ENCODE peak calls at places on chromosomes 2 and 18, in seven cellular contexts. Q is OCI-LY7, R is mammary epithelial cell, J is heart right ventricle, P is fibroblast of the aortic adventitia, V is kidney, G is NB4. C is an unnamed sample.
A peak's percentile ranks its signal among the peaks of the same experiment; 100 is the strongest.

GRCh38 chr18:47594063-47594462 is 336.4 kb downstream of the SMAD2 start:
- DNase-seq in G (no peak), Q (no peak), V (no peak), P (no peak), R (no peak), J (no peak), C (no peak)

GRCh38 chr2:150630587-150631235 is 143.2 kb upstream of the RND3 start:
- DNase-seq in J (no peak), R (no peak), G (no peak), V (no peak), P (peak; percentile 76), Q (no peak), C (no peak)

GRCh38 chr2:237547841-237548416 is 18.4 kb upstream of the PRLH start:
- DNase-seq in P (no peak), G (no peak), Q (no peak), R (no peak), J (no peak), V (peak; percentile 66), C (no peak)

GRCh38 chr2:151947524-151948165 is 119.4 kb upstream of the ARL5A start:
- DNase-seq in Q (no peak), J (no peak), R (peak; percentile 69), V (no peak), G (peak; percentile 8), P (peak; percentile 43), C (no peak)

GRCh38 chr18:76463872-76464271 is 31.2 kb downstream of the ZNF516 start:
- DNase-seq in J (no peak), R (no peak), G (no peak), V (no peak), Q (no peak), P (no peak), C (no peak)

GRCh38 chr18:34467059-34467458 is 242.3 kb upstream of the NOL4 start:
- DNase-seq in J (no peak), V (no peak), G (no peak), R (peak; percentile 22), P (no peak), Q (no peak), C (no peak)

GRCh38 chr2:38436227-38436664 is 59.2 kb upstream of the ATL2 start:
- DNase-seq in G (no peak), P (no peak), R (peak; percentile 37), J (no peak), Q (no peak), V (no peak), C (no peak)

GRCh38 chr18:60090170-60090569 is 190.4 kb downstream of the PMAIP1 start:
- DNase-seq in J (no peak), V (no peak), P (no peak), G (peak; percentile 56), R (no peak), Q (peak; percentile 7), C (no peak)

GRCh38 chr2:111884592-111884964 is 585 bp upstream of the ANAPC1 start:
- DNase-seq in V (no peak), G (no peak), Q (no peak), J (no peak), R (no peak), P (no peak), C (no peak)

GRCh38 chr18:62033207-62033606 is 140.4 kb upstream of the RNF152 start:
- DNase-seq in P (no peak), R (no peak), Q (no peak), G (no peak), V (no peak), J (no peak), C (no peak)

GRCh38 chr2:206158563-206159345 is 490 bp downstream of the NDUFS1 start:
- DNase-seq in J (no peak), V (no peak), P (peak; percentile 35), G (peak; percentile 52), Q (no peak), R (peak; percentile 18), C (no peak)

GRCh38 chr2:67453365-67453764 is 56.2 kb downstream of the ETAA1 start:
- DNase-seq in J (no peak), Q (no peak), P (peak; percentile 73), V (no peak), R (peak; percentile 82), G (no peak), C (no peak)

GRCh38 chr2:219658861-219659260 is 31.4 kb downstream of the SLC4A3 start:
- DNase-seq in V (no peak), Q (no peak), P (no peak), R (no peak), G (no peak), J (no peak), C (no peak)

GRCh38 chr18:9653390-9653789 is 39.0 kb upstream of the PPP4R1 start:
- DNase-seq in P (peak; percentile 11), V (peak; percentile 82), J (peak; percentile 11), R (no peak), G (no peak), Q (no peak), C (no peak)

GRCh38 chr18:79947054-79947755 is 4.2 kb downstream of the SLC66A2 start:
- DNase-seq in P (peak; percentile 43), J (no peak), Q (no peak), G (no peak), V (peak; percentile 65), R (peak; percentile 68), C (peak; percentile 26)

GRCh38 chr2:112150447-112150846 is 12.3 kb downstream of the FBLN7 start:
- DNase-seq in J (no peak), P (peak; percentile 93), R (peak; percentile 83), Q (no peak), V (peak; percentile 80), G (no peak), C (no peak)

GRCh38 chr2:9191044-9191481 is 15.5 kb upstream of the ASAP2 start:
- DNase-seq in J (peak; percentile 86), Q (no peak), R (peak; percentile 58), P (peak; percentile 98), G (peak; percentile 77), V (peak; percentile 85), C (peak; percentile 43)

GRCh38 chr2:55314985-55315384 is 46.0 kb upstream of the MTIF2 start:
- DNase-seq in P (no peak), Q (no peak), J (no peak), V (no peak), R (no peak), G (no peak), C (no peak)

GRCh38 chr2:230821991-230822520 is 42.7 kb upstream of the ITM2C start:
- DNase-seq in G (no peak), J (no peak), R (no peak), Q (no peak), V (no peak), P (no peak), C (no peak)

GRCh38 chr2:226424971-226425370 is 374.6 kb downstream of the IRS1 start:
- DNase-seq in Q (no peak), R (peak; percentile 43), J (no peak), G (no peak), V (no peak), P (no peak), C (no peak)

GRCh38 chr2:68806511-68807109 is 64.6 kb downstream of the BMP10 start:
- DNase-seq in V (peak; percentile 79), R (peak; percentile 81), Q (no peak), G (peak; percentile 62), J (no peak), P (peak; percentile 34), C (no peak)

GRCh38 chr2:184597571-184597980 is 753 bp upstream of the ZNF804A start:
- DNase-seq in P (peak; percentile 71), V (peak; percentile 36), J (no peak), G (peak; percentile 94), R (no peak), Q (peak; percentile 76), C (peak; percentile 10)

GRCh38 chr2:188367164-188367563 is 75.5 kb downstream of the GULP1 start:
- DNase-seq in Q (no peak), J (no peak), P (no peak), G (no peak), V (no peak), R (no peak), C (no peak)

GRCh38 chr2:45458909-45459563 is 152.0 kb downstream of the SRBD1 start:
- DNase-seq in J (peak; percentile 22), P (peak; percentile 77), G (peak; percentile 65), Q (peak; percentile 36), V (no peak), R (peak; percentile 60), C (no peak)

GRCh38 chr2:166671235-166671634 is 177.2 kb upstream of the SCN7A start:
- DNase-seq in Q (no peak), J (no peak), R (no peak), G (no peak), V (no peak), P (peak; percentile 12), C (no peak)

GRCh38 chr18:45275367-45276113 is 339.7 kb upstream of the SLC14A2 start:
- DNase-seq in J (no peak), V (no peak), P (peak; percentile 54), G (peak; percentile 33), Q (peak; percentile 19), R (peak; percentile 21), C (no peak)

GRCh38 chr2:197498937-197499593 is 575 bp downstream of the HSPD1 start:
- DNase-seq in R (peak; percentile 39), V (peak; percentile 89), P (peak; percentile 40), J (peak; percentile 50), Q (peak; percentile 84), G (peak; percentile 73), C (peak; percentile 87)

GRCh38 chr2:130913891-130914290 is 77.2 kb downstream of the ARHGEF4 start:
- DNase-seq in P (no peak), Q (no peak), V (no peak), R (no peak), G (no peak), J (no peak), C (no peak)
- H3K4me3 ChIP-seq in P (no peak overlapping the region), Q (no peak overlapping the region), V (no peak overlapping the region), R (no peak overlapping the region), G (no peak overlapping the region), J (no peak overlapping the region), C (no peak overlapping the region)

DNA sequence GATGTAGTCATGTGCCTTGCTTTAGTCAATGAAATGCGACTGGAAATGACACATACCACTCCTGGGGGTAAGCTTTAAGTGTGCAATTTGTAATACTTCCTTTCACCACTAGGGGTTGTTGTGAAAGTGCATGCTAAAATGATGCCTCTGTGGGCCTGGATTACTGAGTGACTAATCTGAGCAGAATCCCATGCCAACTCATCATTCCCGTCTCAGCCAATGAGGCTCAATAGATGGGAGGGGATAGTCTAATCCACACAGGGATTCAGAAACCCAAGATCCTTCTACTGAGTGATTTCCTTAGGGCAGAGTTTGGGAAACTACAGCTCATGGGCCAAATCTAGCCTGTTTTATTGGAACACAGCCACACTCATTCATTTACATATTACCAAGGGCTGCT is 54.0 kb downstream of the HRH4 start:
- DNase-seq in Q (peak; percentile 60), R (peak; percentile 81), J (no peak), G (peak; percentile 49), P (peak; percentile 38), V (no peak), C (no peak)
- TF ChIP-seq CTCF in Q (peak; percentile 82), R (peak; percentile 67), J (peak; percentile 55), G (peak; percentile 64), P (peak; percentile 51), V (peak; percentile 30), C (peak; percentile 40)

GRCh38 chr2:161243312-161243711 is 64.9 kb upstream of the PSMD14 start:
- DNase-seq in V (no peak), J (no peak), R (no peak), P (no peak), Q (peak; percentile 68), G (no peak), C (no peak)
- H3K4me3 ChIP-seq in V (no peak overlapping the region), J (no peak overlapping the region), R (no peak overlapping the region), P (no peak overlapping the region), Q (peak overlapping the region; percentile 73), G (no peak overlapping the region), C (no peak overlapping the region)

DNA sequence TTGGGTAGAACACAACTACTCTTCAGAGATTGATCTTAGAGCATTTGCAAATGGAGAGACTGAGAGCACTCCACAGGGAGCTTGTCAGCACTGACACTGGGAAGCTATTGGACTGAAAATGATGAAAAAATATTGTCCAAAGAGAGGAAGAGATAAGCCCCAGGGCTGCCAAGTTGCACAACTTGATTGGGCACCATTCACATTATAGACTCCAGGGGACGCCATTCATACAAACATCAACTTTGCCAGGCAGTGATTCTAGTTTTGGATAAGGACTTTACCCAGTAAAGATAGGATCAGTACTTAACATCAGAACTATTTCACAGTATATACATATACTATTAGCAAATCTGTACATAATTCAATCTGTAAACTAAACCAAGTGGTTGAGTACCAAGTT is 79.6 kb upstream of the MYCN start:
- DNase-seq in P (no peak), G (no peak), Q (no peak), V (no peak), R (no peak), J (no peak), C (no peak)
- TF ChIP-seq CTCF in P (no peak), G (no peak), Q (peak; percentile 20), V (no peak), R (no peak), J (no peak), C (no peak)

C was measured in mucosa of descending colon.